ENCODE peak calls at places on chromosome 22, in four cellular contexts. B is DND-41, H is OCI-LY7, K is colonic mucosa. S is an unnamed sample.
A peak's percentile ranks its signal among the peaks of the same experiment; 100 is the strongest.

GRCh38 chr22:49086181-49086580 is 741.5 kb downstream of the BRD1 start:
- DNase-seq in B (no peak), H (no peak), K (no peak), S (no peak)

GRCh38 chr22:19877626-19878339 is 23.1 kb upstream of the GNB1L start:
- DNase-seq in B (no peak), H (no peak), K (no peak), S (no peak)

GRCh38 chr22:50695421-50696250 is 23.0 kb downstream of the SHANK3 start:
- DNase-seq in B (no peak), H (no peak), K (no peak), S (no peak)

GRCh38 chr22:34847072-34847471 is 218.9 kb upstream of the ISX start:
- DNase-seq in B (no peak), H (no peak), K (no peak), S (no peak)

GRCh38 chr22:39152024-39152510 is 413 bp downstream of the CBX7 start:
- DNase-seq in B (no peak), H (no peak), K (no peak), S (no peak)

GRCh38 chr22:30423296-30423958 is 2.1 kb upstream of the MTFP1 start:
- DNase-seq in B (peak; percentile 70), H (peak; percentile 43), K (no peak), S (no peak)

GRCh38 chr22:20509344-20510047 is 2.1 kb downstream of the MED15 start:
- DNase-seq in B (peak; percentile 66), H (peak; percentile 42), K (peak; percentile 81), S (peak; percentile 78)

GRCh38 chr22:50184541-50185383 is 951 bp upstream of the TRABD start:
- DNase-seq in B (no peak), H (no peak), K (no peak), S (no peak)

GRCh38 chr22:50119768-50120251 is 30.0 kb downstream of the MOV10L1 start:
- DNase-seq in B (no peak), H (no peak), K (no peak), S (no peak)

GRCh38 chr22:41256254-41256897 is 15.6 kb upstream of the CHADL start:
- DNase-seq in B (no peak), H (no peak), K (no peak), S (peak; percentile 17)

GRCh38 chr22:44351037-44351436 is 38.3 kb upstream of the SHISAL1 start:
- DNase-seq in B (no peak), H (no peak), K (no peak), S (no peak)
- H3K4me3 ChIP-seq in B (no peak overlapping the region), H (no peak overlapping the region), K (no peak overlapping the region), S (no peak overlapping the region)

DNA sequence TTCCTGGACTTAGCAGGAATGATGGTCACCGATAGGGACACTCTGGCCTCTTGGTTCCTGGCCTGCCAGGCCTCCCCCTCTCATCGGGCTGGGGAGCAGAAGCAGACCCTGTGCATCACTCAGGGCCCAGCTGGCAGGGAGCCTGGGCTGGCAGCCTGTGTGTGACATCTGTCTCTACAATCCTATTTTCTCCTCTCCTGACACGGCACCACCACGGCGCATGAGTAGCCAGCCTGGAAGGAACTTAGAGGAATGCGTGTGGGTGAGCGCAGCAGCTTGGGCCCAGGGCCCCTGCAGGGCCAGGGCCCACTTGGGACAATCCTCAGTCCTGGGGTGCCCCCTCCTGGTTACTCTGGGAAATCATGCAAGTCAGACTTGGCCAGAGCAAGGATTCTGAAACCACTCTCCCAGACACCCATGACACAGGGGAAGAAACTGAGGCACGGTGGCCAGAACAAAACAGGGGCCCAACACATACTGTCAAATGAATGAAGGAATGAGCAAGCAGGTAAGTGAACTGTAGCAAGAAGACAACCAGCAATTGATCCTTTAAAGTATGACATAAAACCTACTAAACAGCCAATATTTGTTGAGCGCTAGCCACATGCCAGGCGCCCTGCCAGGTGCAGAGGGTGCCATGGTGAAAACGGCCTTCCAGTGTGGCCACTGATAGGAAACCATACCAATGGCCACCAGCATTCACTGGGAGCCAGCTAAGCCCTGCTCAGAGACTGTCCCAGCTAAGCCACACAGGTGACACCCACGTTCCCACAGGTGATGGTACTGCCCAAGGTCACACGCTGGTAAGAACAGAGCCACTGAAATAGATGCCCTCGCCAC is 13.3 kb downstream of the RSPH14 start:
- DNase-seq in B (peak; percentile 77), H (peak; percentile 87), K (peak; percentile 78), S (peak; percentile 40)
- TF ChIP-seq CTCF in B (peak; percentile 90), H (peak; percentile 97), K (peak; percentile 82), S (peak; percentile 74)

GRCh38 chr22:28741200-28741757 is 341 bp downstream of the CHEK2 start:
- DNase-seq in B (no peak), H (no peak), K (no peak), S (no peak)
- H3K4me3 ChIP-seq in B (peak overlapping the region; percentile 96), H (peak overlapping the region; percentile 78), K (peak overlapping the region; percentile 97), S (peak overlapping the region; percentile 93)

GRCh38 chr22:37566903-37567798 is 6.9 kb downstream of the CDC42EP1 start:
- DNase-seq in B (peak; percentile 83), H (peak; percentile 85), K (peak; percentile 96), S (no peak)
- TF ChIP-seq CTCF in B (peak; percentile 96), H (peak; percentile 96), K (peak; percentile 98), S (peak; percentile 91)

GRCh38 chr22:22788460-22789037 is 99.1 kb upstream of the IGLL5 start:
- DNase-seq in B (no peak), H (no peak), K (no peak), S (no peak)
- H3K4me3 ChIP-seq in B (no peak overlapping the region), H (no peak overlapping the region), K (no peak overlapping the region), S (no peak overlapping the region)

DNA sequence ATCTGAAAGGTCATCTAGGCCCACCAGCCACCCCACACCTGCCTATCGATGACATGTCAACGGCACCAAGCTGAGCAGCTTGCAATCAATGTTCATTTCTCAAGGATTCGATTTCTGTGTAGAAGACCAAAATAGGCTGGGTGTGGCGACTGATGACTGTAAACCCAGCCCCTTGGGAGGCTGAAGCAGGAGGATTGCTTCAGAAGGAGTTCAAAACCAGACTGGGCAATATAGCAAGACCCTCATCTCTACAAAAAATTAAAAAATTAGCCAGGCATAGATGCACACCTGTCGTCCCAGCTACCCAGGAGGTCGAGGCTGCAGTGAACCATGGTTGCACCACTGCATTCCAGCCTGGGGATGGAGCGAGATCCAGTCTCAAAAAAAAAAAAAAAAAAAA is 108.7 kb downstream of the MICAL3 start:
- DNase-seq in B (no peak), H (no peak), K (no peak), S (no peak)
- TF ChIP-seq CTCF in B (no peak), H (no peak), K (no peak), S (no peak)

GRCh38 chr22:46674906-46675305 is 54.7 kb downstream of the GRAMD4 start:
- DNase-seq in B (no peak), H (no peak), K (no peak), S (no peak)
- H3K4me3 ChIP-seq in B (no peak overlapping the region), H (peak overlapping the region; percentile 45), K (no peak overlapping the region), S (no peak overlapping the region)

GRCh38 chr22:25875461-25875860 is 133.5 kb downstream of the MYO18B start:
- DNase-seq in B (no peak), H (no peak), K (no peak), S (no peak)

GRCh38 chr22:25874327-25874726 is 132.3 kb downstream of the MYO18B start:
- DNase-seq in B (no peak), H (no peak), K (no peak), S (no peak)

GRCh38 chr22:25869771-25870170 is 127.8 kb downstream of the MYO18B start:
- DNase-seq in B (no peak), H (no peak), K (no peak), S (no peak)
- TF ChIP-seq CTCF in B (no peak), H (no peak), K (no peak), S (no peak)

DNA sequence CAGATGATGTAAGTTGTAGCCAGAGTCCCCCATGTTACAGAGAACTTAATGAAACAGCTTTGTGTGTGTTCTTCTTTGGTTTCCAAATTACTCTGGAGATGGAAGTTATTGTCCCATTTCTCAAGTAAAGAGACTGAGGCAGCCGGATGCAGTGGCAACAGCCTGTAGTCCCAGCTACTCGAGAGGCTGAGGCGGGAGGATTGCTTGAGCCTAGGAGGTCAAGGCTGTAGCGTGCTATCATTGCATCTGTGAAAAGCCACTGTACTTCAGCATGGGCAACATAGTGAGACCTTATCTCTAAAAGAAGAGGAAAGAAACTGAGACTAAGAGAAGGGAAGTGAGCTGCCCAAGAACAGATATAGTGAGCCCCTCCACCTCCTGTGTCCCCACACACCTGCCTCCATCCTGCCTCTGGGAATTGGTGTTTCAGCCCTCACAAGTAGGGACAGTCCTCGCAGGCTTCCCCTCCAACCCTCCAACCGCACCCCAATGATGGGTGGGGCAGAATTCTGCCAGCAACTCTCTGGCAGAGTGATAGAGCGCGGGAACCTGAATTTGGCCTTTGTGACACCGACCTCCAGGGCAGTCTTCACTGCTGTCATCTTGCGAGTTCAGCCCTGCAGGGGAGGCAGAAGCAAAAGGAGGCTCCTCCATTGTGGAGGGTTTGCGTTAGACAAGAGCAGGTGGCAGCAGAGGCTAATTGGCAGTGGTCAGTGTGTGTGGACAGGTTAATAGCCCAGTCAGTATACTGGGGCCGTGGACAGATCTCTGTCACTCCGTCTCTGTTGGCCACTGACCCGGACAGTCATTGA is 1.6 kb downstream of the PDXP start:
- DNase-seq in B (no peak), H (peak; percentile 37), K (peak; percentile 69), S (no peak)
- H3K4me3 ChIP-seq in B (peak overlapping the region; percentile 57), H (peak overlapping the region; percentile 90), K (peak overlapping the region; percentile 60), S (peak overlapping the region; percentile 68)